ENCODE peak calls at places on chromosomes 1 and 21, in six cellular contexts. Z is stimulated activated naive CD8-positive, alpha-beta T cell treated with anti-CD3 and anti-CD28 coated beads, Interleukin-15, amount 100 ng/mL, for 72 hours; W is posterior cingulate gyrus; T is nephron progenitor cell; S is SJSA1; X is GM03348. J is an unnamed sample.

GRCh38 chr1:109783436-109783835 is 19.7 kb upstream of the EPS8L3 start:
- DNase-seq in Z (no peak), W (no peak), T (peak), S (peak), X (peak), J (peak)

GRCh38 chr1:94884101-94884875 is 42.6 kb downstream of the CNN3 start:
- DNase-seq in Z (no peak), W (no peak), T (peak), S (peak), X (peak), J (peak)

GRCh38 chr1:16014509-16015482 is 3.0 kb downstream of the HSPB7 start:
- DNase-seq in Z (no peak), W (no peak), T (peak), S (no peak), X (no peak), J (peak)

GRCh38 chr21:28018741-28019669 is 973.7 kb downstream of the LTN1 start:
- DNase-seq in Z (no peak), W (peak), T (no peak), S (peak), X (no peak), J (peak)

GRCh38 chr21:43210454-43211084 is 41.8 kb downstream of the CRYAA start:
- DNase-seq in Z (no peak), W (peak), T (no peak), S (no peak), X (no peak), J (no peak)

GRCh38 chr1:27391511-27392095 is 819 bp upstream of the GPR3 start:
- DNase-seq in Z (peak), W (peak), T (no peak), S (no peak), X (peak), J (no peak)

GRCh38 chr1:20893931-20894330 is 106.8 kb upstream of the HP1BP3 start:
- DNase-seq in Z (no peak), W (no peak), T (no peak), S (no peak), X (no peak), J (no peak)

GRCh38 chr21:43590220-43590619 is 69.1 kb downstream of the HSF2BP start:
- DNase-seq in Z (no peak), W (no peak), T (no peak), S (peak), X (no peak), J (peak)

GRCh38 chr21:45603481-45603880 is 40.0 kb upstream of the PCBP3 start:
- DNase-seq in Z (no peak), W (no peak), T (no peak), S (no peak), X (no peak), J (no peak)

GRCh38 chr1:208799186-208799585 is 555.0 kb upstream of the PLXNA2 start:
- DNase-seq in Z (no peak), W (no peak), T (no peak), S (no peak), X (no peak), J (no peak)

GRCh38 chr21:33069994-33070811 is at the start of gene OLIG1:
- DNase-seq in Z (peak), W (peak), T (peak), S (no peak), X (peak), J (peak)

GRCh38 chr1:221636096-221636495 is 105.8 kb downstream of the DUSP10 start:
- DNase-seq in Z (no peak), W (no peak), T (no peak), S (no peak), X (no peak), J (no peak)

GRCh38 chr1:152110365-152110859 is 4.8 kb downstream of the TCHH start:
- DNase-seq in Z (peak), W (peak), T (no peak), S (peak), X (peak), J (peak)

GRCh38 chr1:18927654-18928272 is 25.4 kb upstream of the ALDH4A1 start:
- DNase-seq in Z (peak), W (no peak), T (no peak), S (no peak), X (no peak), J (no peak)

GRCh38 chr1:26401891-26402290 is 8.7 kb upstream of the LIN28A start:
- DNase-seq in Z (no peak), W (no peak), T (no peak), S (no peak), X (no peak), J (no peak)

GRCh38 chr1:88061106-88061829 is 622.8 kb upstream of the PKN2 start:
- DNase-seq in Z (no peak), W (no peak), T (peak), S (peak), X (peak), J (peak)

J was measured in foreskin fibroblast.